ENCODE peak calls at places on chromosomes 11 and 22, in nine cellular contexts. E is psoas muscle, G is thoracic aorta, U is body of pancreas, D is endothelial cell, K is progenitor cell of endocrine pancreas, J is vagina, B is WTC11, R is chondrocyte. P is an unnamed sample.

GRCh38 chr22:42317691-42318547 is 47.5 kb upstream of the TCF20 start:
- DNase-seq in G (no peak), K (no peak), E (no peak), B (peak; percentile 67), D (no peak), J (no peak), U (peak; percentile 26), R (no peak), P (no peak)

GRCh38 chr11:83185767-83186166 is 7.7 kb upstream of the ANKRD42 start:
- DNase-seq in D (no peak), G (no peak), K (no peak), E (no peak), U (no peak), B (no peak), J (no peak), R (no peak), P (no peak)

GRCh38 chr11:14908214-14908880 is 16.3 kb upstream of the CYP2R1 start:
- DNase-seq in B (no peak), K (no peak), U (peak; percentile 40), E (no peak), R (no peak), G (no peak), D (no peak), J (no peak), P (peak; percentile 66)

GRCh38 chr22:30309981-30310672 is 16.6 kb downstream of the TBC1D10A start:
- DNase-seq in E (no peak), R (no peak), K (no peak), U (peak; percentile 87), J (no peak), G (no peak), B (no peak), D (no peak), P (no peak)

GRCh38 chr11:3152471-3153110 is 12.5 kb downstream of the OSBPL5 start:
- DNase-seq in R (peak; percentile 59), J (no peak), D (no peak), B (no peak), U (no peak), E (peak; percentile 8), G (no peak), K (no peak), P (no peak)

GRCh38 chr22:27961182-27961581 is 42.1 kb upstream of the PITPNB start:
- DNase-seq in K (no peak), J (no peak), G (no peak), D (no peak), R (no peak), U (no peak), B (no peak), E (no peak), P (no peak)

GRCh38 chr11:121459413-121460041 is 6.8 kb upstream of the SORL1-AS1 start:
- DNase-seq in D (no peak), G (no peak), R (no peak), B (no peak), E (no peak), U (no peak), J (no peak), K (no peak), P (no peak)

GRCh38 chr11:62575837-62576236 is 2.1 kb upstream of the EEF1G start:
- DNase-seq in E (no peak), U (no peak), J (no peak), G (no peak), R (peak; percentile 79), B (no peak), D (no peak), K (no peak), P (no peak)

GRCh38 chr11:109785714-109786113 is 307.5 kb upstream of the ZC3H12C start:
- DNase-seq in E (no peak), K (no peak), J (no peak), U (no peak), R (no peak), B (no peak), D (no peak), G (no peak), P (no peak)

GRCh38 chr22:21651521-21652009 is 9.5 kb downstream of the SDF2L1 start:
- DNase-seq in E (no peak), B (no peak), U (no peak), D (peak; percentile 24), K (no peak), R (no peak), G (no peak), J (no peak), P (no peak)

GRCh38 chr11:20873054-20873453 is 203.7 kb downstream of the NELL1 start:
- DNase-seq in E (no peak), G (no peak), K (peak; percentile 19), U (no peak), R (no peak), B (peak; percentile 61), D (peak; percentile 61), J (no peak), P (peak; percentile 55)

GRCh38 chr11:2449548-2450320 is 4.9 kb downstream of the KCNQ1 start:
- DNase-seq in B (no peak), J (no peak), U (no peak), D (no peak), G (no peak), K (no peak), E (no peak), R (peak; percentile 72), P (no peak)

GRCh38 chr11:283405-284080 is 5.3 kb downstream of the NLRP6 start:
- DNase-seq in K (no peak), E (no peak), J (no peak), D (no peak), B (no peak), R (no peak), G (no peak), U (no peak), P (peak; percentile 17)

GRCh38 chr11:25211635-25212251 is 714.9 kb downstream of the LUZP2 start:
- DNase-seq in J (no peak), K (no peak), U (no peak), R (peak; percentile 19), G (no peak), B (no peak), D (no peak), E (no peak), P (no peak)

GRCh38 chr11:15941206-15941770 is 415.1 kb downstream of the SOX6 start:
- DNase-seq in E (peak; percentile 56), K (peak; percentile 44), R (no peak), J (peak; percentile 72), B (peak; percentile 82), G (no peak), U (no peak), D (peak; percentile 72), P (no peak)

GRCh38 chr11:13535819-13536218 is 40.0 kb upstream of the PTH start:
- DNase-seq in E (no peak), D (no peak), U (no peak), K (no peak), B (no peak), R (no peak), G (no peak), J (no peak), P (peak; percentile 50)
- TF ChIP-seq CTCF in E (no peak), D (peak; percentile 34), U (no peak), K (no peak), B (peak; percentile 33), R (peak; percentile 36), G (no peak), J (no peak), P (peak; percentile 39)

GRCh38 chr11:78193806-78194205 is 5.1 kb downstream of the USP35 start:
- DNase-seq in R (no peak), J (no peak), B (no peak), K (no peak), G (no peak), U (no peak), D (no peak), E (no peak), P (no peak)
- TF ChIP-seq CTCF in R (no peak), J (no peak), B (no peak), K (no peak), G (no peak), U (no peak), D (no peak), E (no peak), P (no peak)

GRCh38 chr11:79493555-79494171 is 52.8 kb upstream of the TENM4 start:
- DNase-seq in U (peak; percentile 66), G (peak; percentile 20), E (peak; percentile 59), K (peak; percentile 84), J (no peak), B (peak; percentile 96), D (peak; percentile 91), R (no peak), P (peak; percentile 93)
- TF ChIP-seq CTCF in U (peak; percentile 69), G (peak; percentile 81), E (peak; percentile 74), K (peak; percentile 85), J (peak; percentile 54), B (peak; percentile 96), D (peak; percentile 81), R (peak; percentile 91), P (peak; percentile 96)

GRCh38 chr11:44178381-44178780 is 82.9 kb downstream of the EXT2 start:
- DNase-seq in G (no peak), E (no peak), U (no peak), R (no peak), K (no peak), B (no peak), J (no peak), D (no peak), P (no peak)
- TF ChIP-seq CTCF in G (no peak), E (peak; percentile 39), U (no peak), R (peak; percentile 53), K (no peak), B (no peak), J (no peak), D (no peak), P (peak; percentile 3)

GRCh38 chr11:10387209-10388083 is 67.6 kb upstream of the AMPD3 start:
- DNase-seq in G (peak; percentile 25), U (peak; percentile 33), K (no peak), D (no peak), R (no peak), B (no peak), J (peak; percentile 95), E (peak; percentile 77), P (peak; percentile 48)
- TF ChIP-seq CTCF in G (no peak), U (no peak), K (no peak), D (no peak), R (no peak), B (no peak), J (no peak), E (no peak), P (no peak)

DNA sequence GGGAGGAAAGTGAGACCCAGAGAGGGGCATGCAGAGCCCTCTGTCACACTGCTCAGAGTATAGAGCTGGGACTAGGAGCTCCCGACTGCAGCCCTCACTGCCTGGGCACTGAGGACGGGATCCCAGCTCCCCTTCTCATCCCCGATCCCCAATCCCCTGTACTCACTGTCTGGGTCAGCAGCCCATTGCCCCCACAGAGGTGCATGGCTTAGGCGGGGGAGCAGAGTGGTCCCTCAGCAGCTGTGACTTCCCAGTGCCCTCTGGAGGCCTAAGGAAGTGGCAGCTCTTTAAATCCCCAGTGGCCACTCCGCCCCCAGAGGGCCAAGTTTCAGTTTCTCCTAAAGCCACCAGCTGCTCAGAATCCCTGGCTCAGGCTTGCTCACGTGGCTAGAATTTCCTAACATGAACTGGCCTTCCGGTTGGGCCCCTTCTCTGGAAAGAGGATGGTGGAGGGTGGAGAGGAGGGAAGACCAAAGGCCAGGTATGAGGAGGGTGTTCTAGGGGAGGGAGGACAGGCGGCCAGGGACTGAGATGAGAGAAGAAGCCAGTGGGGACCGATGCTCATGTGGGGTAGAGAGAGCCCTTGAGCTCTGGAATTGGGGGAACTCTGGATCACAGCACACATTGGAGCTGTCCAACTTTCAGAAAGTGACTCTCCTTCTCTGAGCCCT is at the start of gene BATF2:
- DNase-seq in E (peak; percentile 75), U (peak; percentile 95), R (no peak), G (peak; percentile 29), D (peak; percentile 59), K (no peak), J (no peak), B (peak; percentile 76), P (peak; percentile 79)
- TF ChIP-seq CTCF in E (peak; percentile 42), U (peak; percentile 77), R (peak; percentile 49), G (peak; percentile 48), D (no peak), K (peak; percentile 50), J (no peak), B (no peak), P (peak; percentile 69)

GRCh38 chr22:46001046-46001425 is 24.1 kb upstream of the WNT7B start:
- DNase-seq in U (no peak), E (no peak), J (no peak), B (no peak), G (no peak), K (no peak), D (no peak), R (peak; percentile 72), P (no peak)
- TF ChIP-seq CTCF in U (no peak), E (no peak), J (no peak), B (no peak), G (no peak), K (no peak), D (no peak), R (peak; percentile 48), P (no peak)